ENCODE peak calls at places on chromosome 20, in seven cellular contexts. S, U, E, P, L, X and N are unnamed samples.

GRCh38 chr20:53322651-53323050 is 271.0 kb downstream of the ZNF217 start:
- ATAC-seq in S (no peak), U (no peak), E (no peak), P (peak; percentile 34), L (no peak), X (no peak), N (no peak)

GRCh38 chr20:48282591-48283228 is 497.4 kb upstream of the SULF2 start:
- ATAC-seq in S (peak; percentile 44), U (no peak), E (no peak), P (peak; percentile 90), L (no peak), X (no peak), N (no peak)

GRCh38 chr20:25394996-25395395 is 4.4 kb upstream of the ABHD12 start:
- ATAC-seq in S (no peak), U (no peak), E (no peak), P (no peak), L (no peak), X (no peak), N (no peak)

GRCh38 chr20:23613676-23614075 is 8.0 kb upstream of the CST9 start:
- ATAC-seq in S (no peak), U (peak; percentile 66), E (peak; percentile 52), P (no peak), L (peak; percentile 17), X (peak; percentile 30), N (peak; percentile 79)

GRCh38 chr20:13312300-13312699 is 91.2 kb downstream of the ISM1 start:
- ATAC-seq in S (no peak), U (no peak), E (no peak), P (no peak), L (no peak), X (no peak), N (no peak)

GRCh38 chr20:19003759-19004336 is 190.3 kb downstream of the SCP2D1 start:
- ATAC-seq in S (no peak), U (no peak), E (no peak), P (no peak), L (no peak), X (no peak), N (no peak)

GRCh38 chr20:15235799-15236198 is 898.4 kb upstream of the FLRT3 start:
- ATAC-seq in S (no peak), U (no peak), E (no peak), P (no peak), L (no peak), X (no peak), N (no peak)

GRCh38 chr20:9889270-9889981 is 50.5 kb upstream of the PAK5 start:
- ATAC-seq in S (peak; percentile 87), U (no peak), E (no peak), P (no peak), L (no peak), X (no peak), N (no peak)

GRCh38 chr20:32536861-32537656 is 48.1 kb downstream of the NOL4L start:
- ATAC-seq in S (peak; percentile 33), U (peak; percentile 12), E (no peak), P (no peak), L (no peak), X (peak; percentile 77), N (no peak)

GRCh38 chr20:2293971-2294370 is 1.8 kb upstream of the TGM3 start:
- ATAC-seq in S (no peak), U (no peak), E (no peak), P (no peak), L (no peak), X (no peak), N (no peak)

GRCh38 chr20:17872920-17873319 is 95.7 kb downstream of the SNX5 start:
- ATAC-seq in S (no peak), U (no peak), E (no peak), P (no peak), L (no peak), X (no peak), N (no peak)

GRCh38 chr20:17873410-17874270 is 95.0 kb downstream of the SNX5 start:
- ATAC-seq in S (peak; percentile 76), U (peak; percentile 89), E (peak; percentile 83), P (no peak), L (peak; percentile 92), X (peak; percentile 76), N (peak; percentile 80)

GRCh38 chr20:17874271-17875105 is 94.1 kb downstream of the SNX5 start:
- ATAC-seq in S (no peak), U (peak; percentile 72), E (peak; percentile 62), P (no peak), L (peak; percentile 75), X (peak; percentile 40), N (peak; percentile 57)

GRCh38 chr20:17875981-17876385 is 92.6 kb downstream of the SNX5 start:
- ATAC-seq in S (peak; percentile 5), U (no peak), E (no peak), P (no peak), L (no peak), X (no peak), N (no peak)

DNA sequence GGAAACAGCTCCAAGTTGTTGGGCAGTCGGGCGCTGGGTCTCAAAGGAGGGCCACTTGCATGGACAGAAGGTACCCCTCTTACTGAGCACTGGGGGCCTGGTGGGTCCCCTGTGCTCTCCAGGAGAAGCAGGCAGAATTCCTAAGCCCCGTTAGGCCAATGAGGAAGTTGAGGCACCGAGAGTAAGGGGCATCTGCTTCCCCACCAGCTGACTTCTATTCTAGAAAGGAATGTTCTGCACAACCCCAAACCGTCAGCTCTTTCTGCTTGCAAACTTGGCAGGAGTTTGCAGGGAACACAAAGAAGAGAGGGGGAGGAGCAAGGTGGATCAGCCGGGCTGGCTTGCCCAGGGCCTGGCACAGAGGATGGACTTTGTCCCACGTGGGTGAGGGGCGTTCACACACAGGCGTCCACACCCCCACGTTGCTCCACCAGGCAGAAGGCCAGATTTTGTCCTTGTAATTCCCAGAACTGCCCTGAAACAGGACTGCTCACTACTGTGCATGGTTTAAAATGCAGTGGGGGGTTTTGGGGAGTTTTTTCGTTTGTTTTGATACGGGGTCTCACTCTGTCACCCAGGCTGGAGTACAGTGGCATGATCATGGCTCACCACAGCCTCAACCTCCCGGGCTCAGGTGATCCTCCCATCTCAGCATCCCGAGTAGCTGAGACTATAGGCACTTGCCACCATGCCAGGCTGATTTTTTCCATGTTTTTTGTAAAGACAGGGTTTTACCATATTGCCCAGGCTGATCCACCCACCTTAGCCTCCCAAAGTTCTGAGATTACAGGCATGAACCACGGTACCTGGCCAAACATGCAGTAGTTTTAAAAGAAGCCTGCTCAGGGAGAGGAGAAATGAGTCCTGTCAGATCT is 93.3 kb downstream of the SNX5 start:
- ATAC-seq in S (peak; percentile 72), U (peak; percentile 64), E (peak; percentile 72), P (no peak), L (peak; percentile 19), X (peak; percentile 94), N (peak; percentile 83)
- TF ChIP-seq POLR2A in S (peak; percentile 18), U (no peak), E (no peak), P (no peak), L (no peak), X (peak; percentile 41), N (no peak)

GRCh38 chr20:3751664-3752385 is 15.7 kb downstream of the ADISSP start:
- ATAC-seq in S (peak; percentile 52), U (peak; percentile 60), E (peak; percentile 56), P (no peak), L (no peak), X (peak; percentile 50), N (no peak)

GRCh38 chr20:3748073-3748472 is 15.6 kb downstream of the HSPA12B start:
- ATAC-seq in S (no peak), U (no peak), E (no peak), P (no peak), L (no peak), X (no peak), N (no peak)

GRCh38 chr20:3751284-3751663 is 16.3 kb downstream of the ADISSP start:
- ATAC-seq in S (no peak), U (no peak), E (no peak), P (no peak), L (no peak), X (no peak), N (no peak)

GRCh38 chr20:3749087-3749688 is 16.7 kb downstream of the HSPA12B start:
- ATAC-seq in S (no peak), U (no peak), E (no peak), P (no peak), L (no peak), X (no peak), N (no peak)

DNA sequence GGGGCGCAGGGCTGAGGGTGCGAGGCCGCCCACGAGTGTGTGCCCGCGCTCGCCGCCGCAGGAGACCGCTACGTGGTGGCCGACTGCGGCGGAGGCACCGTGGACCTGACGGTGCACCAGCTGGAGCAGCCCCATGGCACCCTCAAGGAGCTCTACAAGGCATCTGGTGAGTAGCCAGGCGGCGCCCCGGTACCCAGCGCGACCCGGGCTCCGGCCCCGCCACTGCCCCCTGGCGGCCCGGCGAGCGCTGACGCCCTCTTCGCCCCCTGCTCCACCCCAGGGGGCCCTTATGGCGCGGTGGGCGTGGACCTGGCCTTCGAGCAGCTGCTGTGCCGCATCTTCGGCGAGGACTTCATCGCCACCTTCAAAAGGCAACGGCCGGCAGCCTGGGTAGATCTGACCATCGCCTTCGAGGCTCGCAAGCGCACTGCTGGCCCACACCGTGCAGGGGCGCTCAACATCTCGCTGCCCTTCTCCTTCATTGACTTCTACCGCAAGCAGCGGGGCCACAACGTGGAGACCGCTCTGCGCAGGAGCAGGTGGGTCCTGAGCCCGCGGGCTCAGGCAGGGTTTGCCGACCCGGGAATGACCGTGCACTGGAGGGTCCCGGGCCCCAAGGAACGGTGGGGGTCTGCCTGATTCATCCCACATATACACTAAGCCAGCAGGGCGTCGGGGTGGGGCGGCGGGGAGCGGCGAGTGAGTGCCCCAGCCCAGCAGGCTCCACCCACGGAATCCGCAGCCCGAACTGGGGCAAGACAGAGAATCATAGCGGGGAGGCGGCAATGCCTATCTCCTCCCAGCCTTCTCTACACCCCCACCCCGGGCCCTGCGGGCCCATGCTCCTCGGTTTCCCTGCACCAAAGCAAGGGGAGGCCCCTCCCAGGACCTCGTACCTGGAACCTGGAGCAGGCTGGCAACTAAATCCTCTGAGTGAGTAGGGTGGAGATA is 17.5 kb downstream of the HSPA12B start:
- ATAC-seq in S (peak; percentile 32), U (no peak), E (no peak), P (peak; percentile 62), L (peak; percentile 31), X (peak; percentile 45), N (no peak)
- TF ChIP-seq POLR2A in S (no peak), U (no peak), E (no peak), P (no peak), L (no peak), X (no peak), N (no peak)

DNA sequence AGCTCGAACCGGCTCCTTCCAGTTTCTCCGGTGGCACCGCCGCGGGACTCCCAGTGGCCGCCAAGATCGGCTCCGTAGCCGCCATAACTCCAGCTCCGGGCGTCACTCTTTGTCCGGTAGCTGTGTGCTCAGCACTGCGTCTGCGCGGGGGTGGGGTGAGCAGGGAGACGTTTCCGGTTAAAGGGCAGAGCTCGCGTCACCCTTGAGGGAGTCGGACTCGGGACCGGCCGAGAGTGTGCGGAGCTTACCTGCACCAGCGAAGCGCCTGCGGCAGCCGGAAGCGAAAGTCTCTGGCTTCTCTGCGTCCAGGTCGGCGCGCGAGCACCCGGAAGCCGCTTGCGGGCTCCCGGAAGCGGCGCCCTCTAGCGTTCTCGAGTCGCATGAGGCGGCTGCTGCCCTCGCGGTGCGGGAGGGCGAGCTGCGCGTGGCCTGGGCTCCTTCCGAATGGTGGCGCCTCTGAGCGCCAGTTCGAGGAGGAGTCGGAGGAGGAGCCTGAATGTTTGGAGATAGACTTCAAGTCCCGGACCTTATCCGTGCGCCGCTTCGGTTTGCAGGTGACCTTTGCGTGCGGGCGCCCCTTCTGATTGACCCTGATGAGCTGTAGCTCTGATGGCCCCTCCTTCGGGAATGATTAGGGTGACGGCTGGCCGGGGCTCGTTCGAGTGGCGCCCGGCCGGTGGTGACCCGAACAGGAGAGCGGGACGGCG is at the start of gene SCAND1:
- ATAC-seq in S (peak; percentile 95), U (peak; percentile 97), E (peak; percentile 94), P (peak; percentile 93), L (peak; percentile 94), X (peak; percentile 92), N (peak; percentile 94)
- TF ChIP-seq POLR2A in S (peak; percentile 89), U (peak; percentile 86), E (no peak), P (peak; percentile 93), L (peak; percentile 92), X (peak; percentile 98), N (peak; percentile 82)

GRCh38 chr20:44310664-44311639 is at the start of gene FITM2:
- ATAC-seq in S (peak; percentile 99), U (peak; percentile 99), E (peak; percentile 89), P (peak; percentile 96), L (peak; percentile 96), X (peak; percentile 98), N (peak; percentile 97)
- TF ChIP-seq POLR2A in S (peak; percentile 43), U (no peak), E (no peak), P (peak; percentile 53), L (peak; percentile 26), X (peak; percentile 62), N (peak; percentile 14)